ENCODE peak calls at places on chromosomes 12 and 14, in five cellular contexts. One of them, this sample, is unnamed.

GRCh38 chr12:16939871-16940306 is 333.9 kb upstream of the LMO3 start:
- DNase-seq in body of pancreas: peak
- DNase-seq in AG08395: no peak
- DNase-seq in hypothalamus: no peak
- DNase-seq in fibroblast of mammary gland: peak
- DNase-seq in this sample: peak

GRCh38 chr12:117606945-117607344 is 245.5 kb upstream of the NOS1 start:
- DNase-seq in body of pancreas: no peak
- DNase-seq in AG08395: no peak
- DNase-seq in hypothalamus: no peak
- DNase-seq in fibroblast of mammary gland: no peak
- DNase-seq in this sample: no peak

GRCh38 chr12:56528836-56529235 is 7.2 kb downstream of the RBMS2 start:
- DNase-seq in body of pancreas: no peak
- DNase-seq in AG08395: no peak
- DNase-seq in hypothalamus: no peak
- DNase-seq in fibroblast of mammary gland: no peak
- DNase-seq in this sample: peak

GRCh38 chr12:29517265-29517664 is 19.8 kb upstream of the OVCH1 start:
- DNase-seq in body of pancreas: peak
- DNase-seq in AG08395: no peak
- DNase-seq in hypothalamus: no peak
- DNase-seq in fibroblast of mammary gland: no peak
- DNase-seq in this sample: no peak

GRCh38 chr12:49647280-49647679 is 23.9 kb downstream of the PRPF40B start:
- DNase-seq in body of pancreas: no peak
- DNase-seq in AG08395: no peak
- DNase-seq in hypothalamus: no peak
- DNase-seq in fibroblast of mammary gland: no peak
- DNase-seq in this sample: no peak

GRCh38 chr12:121917950-121918678 is at the start of gene CFAP251:
- DNase-seq in body of pancreas: peak
- DNase-seq in AG08395: peak
- DNase-seq in hypothalamus: peak
- DNase-seq in fibroblast of mammary gland: no peak
- DNase-seq in this sample: peak

GRCh38 chr12:51865757-51866270 is 17.3 kb upstream of the FIGNL2 start:
- DNase-seq in body of pancreas: no peak
- DNase-seq in AG08395: no peak
- DNase-seq in hypothalamus: no peak
- DNase-seq in fibroblast of mammary gland: no peak
- DNase-seq in this sample: no peak

GRCh38 chr14:95336192-95336760 is 16.6 kb upstream of the CLMN start:
- DNase-seq in body of pancreas: no peak
- DNase-seq in AG08395: no peak
- DNase-seq in hypothalamus: no peak
- DNase-seq in fibroblast of mammary gland: no peak
- DNase-seq in this sample: no peak

GRCh38 chr14:105490318-105490571 is 801 bp upstream of the TEDC1 start:
- DNase-seq in body of pancreas: no peak
- DNase-seq in AG08395: no peak
- DNase-seq in hypothalamus: no peak
- DNase-seq in fibroblast of mammary gland: no peak
- DNase-seq in this sample: no peak

GRCh38 chr12:111088409-111088808 is 168.0 kb upstream of the MYL2 start:
- DNase-seq in body of pancreas: no peak
- DNase-seq in AG08395: no peak
- DNase-seq in hypothalamus: no peak
- DNase-seq in fibroblast of mammary gland: no peak
- DNase-seq in this sample: no peak

GRCh38 chr12:69779928-69780327 is 41.3 kb downstream of the RAB3IP start:
- DNase-seq in body of pancreas: no peak
- DNase-seq in AG08395: peak
- DNase-seq in hypothalamus: no peak
- DNase-seq in fibroblast of mammary gland: peak
- DNase-seq in this sample: peak

GRCh38 chr12:3314306-3314663 is 176.7 kb upstream of the PRMT8 start:
- DNase-seq in body of pancreas: no peak
- DNase-seq in AG08395: no peak
- DNase-seq in hypothalamus: no peak
- DNase-seq in fibroblast of mammary gland: no peak
- DNase-seq in this sample: no peak

GRCh38 chr14:49853572-49854375 is 1.2 kb upstream of the NEMF start:
- DNase-seq in body of pancreas: peak
- DNase-seq in AG08395: peak
- DNase-seq in hypothalamus: peak
- DNase-seq in fibroblast of mammary gland: peak
- DNase-seq in this sample: peak

GRCh38 chr14:23060536-23061260 is 3.4 kb upstream of the CDH24 start:
- DNase-seq in body of pancreas: no peak
- DNase-seq in AG08395: no peak
- DNase-seq in hypothalamus: no peak
- DNase-seq in fibroblast of mammary gland: no peak
- DNase-seq in this sample: no peak

GRCh38 chr12:22682663-22683062 is 57.7 kb downstream of the ETNK1 start:
- DNase-seq in body of pancreas: no peak
- DNase-seq in AG08395: no peak
- DNase-seq in hypothalamus: no peak
- DNase-seq in fibroblast of mammary gland: no peak
- DNase-seq in this sample: no peak

GRCh38 chr14:100072783-100073346 is 7.6 kb downstream of the EVL start:
- DNase-seq in body of pancreas: no peak
- DNase-seq in AG08395: no peak
- DNase-seq in hypothalamus: no peak
- DNase-seq in fibroblast of mammary gland: no peak
- DNase-seq in this sample: no peak

GRCh38 chr12:40146800-40147797 is 41.2 kb upstream of the SLC2A13 start:
- DNase-seq in body of pancreas: no peak
- DNase-seq in AG08395: no peak
- DNase-seq in hypothalamus: no peak
- DNase-seq in fibroblast of mammary gland: no peak
- DNase-seq in this sample: no peak

GRCh38 chr12:48157889-48158370 is 615 bp upstream of the ASB8 start:
- DNase-seq in body of pancreas: no peak
- DNase-seq in AG08395: no peak
- DNase-seq in hypothalamus: no peak
- DNase-seq in fibroblast of mammary gland: no peak
- DNase-seq in this sample: no peak

GRCh38 chr14:24381363-24382102 is 13.5 kb downstream of the NFATC4 start:
- DNase-seq in body of pancreas: no peak
- DNase-seq in AG08395: no peak
- DNase-seq in hypothalamus: no peak
- DNase-seq in fibroblast of mammary gland: no peak
- DNase-seq in this sample: no peak